ENCODE peak calls at places on chromosomes 3 and 15, in five cellular contexts. C is trophoblast cell, N is IMR-90, H is mesenchymal stem cell, K is H1. M is an unnamed sample.

GRCh38 chr15:52336530-52336929 is 40.9 kb upstream of the MYO5C start:
- DNase-seq in N (no peak), C (no peak), H (no peak), K (no peak), M (no peak)

GRCh38 chr15:72782993-72783562 is 480 bp downstream of the ADPGK start:
- DNase-seq in H (peak; percentile 88), K (no peak), N (peak; percentile 27), C (peak; percentile 44), M (no peak)

GRCh38 chr3:5190147-5190791 is 2.8 kb downstream of the EDEM1 start:
- DNase-seq in N (no peak), C (peak; percentile 50), K (no peak), H (no peak), M (no peak)

GRCh38 chr15:100873029-100873677 is 6.5 kb upstream of the ALDH1A3 start:
- DNase-seq in N (peak; percentile 87), C (peak; percentile 97), K (peak; percentile 74), H (peak; percentile 86), M (peak; percentile 76)

GRCh38 chr3:197186887-197187588 is 111.4 kb downstream of the DLG1 start:
- DNase-seq in H (peak; percentile 71), K (no peak), C (peak; percentile 81), N (peak; percentile 66), M (peak; percentile 53)

GRCh38 chr3:89955141-89955540 is 847.7 kb downstream of the EPHA3 start:
- DNase-seq in C (no peak), N (no peak), H (peak; percentile 86), K (no peak), M (no peak)

GRCh38 chr15:89857673-89858072 is 36.1 kb downstream of the AP3S2 start:
- DNase-seq in K (no peak), C (no peak), N (no peak), H (no peak), M (no peak)

GRCh38 chr15:39454189-39454986 is 126.5 kb upstream of the THBS1 start:
- DNase-seq in C (peak; percentile 20), N (peak; percentile 50), K (no peak), H (peak; percentile 45), M (no peak)

GRCh38 chr15:99087405-99087943 is 17.4 kb upstream of the SYNM start:
- DNase-seq in H (no peak), K (no peak), N (no peak), C (no peak), M (no peak)

GRCh38 chr3:134314588-134315285 is 59.5 kb downstream of the AMOTL2 start:
- DNase-seq in N (no peak), C (no peak), H (no peak), K (peak; percentile 51), M (no peak)

GRCh38 chr15:86837631-86838030 is 758.0 kb downstream of the AGBL1 start:
- DNase-seq in K (no peak), N (no peak), H (no peak), C (no peak), M (no peak)

GRCh38 chr3:179608931-179609720 is 4.5 kb downstream of the NDUFB5 start:
- DNase-seq in N (no peak), C (peak; percentile 9), H (no peak), K (no peak), M (no peak)

GRCh38 chr3:46316258-46316657 is 37.7 kb upstream of the CCR2 start:
- DNase-seq in N (no peak), C (no peak), H (no peak), K (no peak), M (no peak)

GRCh38 chr3:107994181-107994580 is 96.7 kb downstream of the CD47 start:
- DNase-seq in N (no peak), C (no peak), H (no peak), K (no peak), M (no peak)

GRCh38 chr3:25677121-25677520 is 12.4 kb upstream of the TOP2B start:
- DNase-seq in N (no peak), K (no peak), H (no peak), C (no peak), M (no peak)

DNA sequence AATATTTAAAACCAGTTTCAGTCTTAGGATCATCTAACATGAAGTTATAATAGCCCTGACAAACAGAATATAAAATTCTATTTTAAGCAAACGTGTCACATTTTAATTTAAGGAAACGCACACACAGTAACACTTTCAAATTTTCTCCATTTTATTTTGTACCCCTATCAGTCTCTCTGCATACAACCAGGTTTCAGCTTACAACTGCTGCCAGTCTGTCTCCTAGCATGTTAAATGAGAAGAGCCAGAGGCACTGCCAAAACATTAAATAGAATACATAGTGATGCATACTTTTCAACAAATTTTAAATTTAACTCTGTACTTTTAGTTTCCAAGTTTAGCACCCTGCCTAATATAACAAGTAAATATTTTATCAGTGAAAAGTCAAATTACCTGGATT is 60.8 kb downstream of the UACA start:
- DNase-seq in C (no peak), K (no peak), H (no peak), N (no peak), M (no peak)
- H3K4me3 ChIP-seq in C (no peak overlapping the region), K (no peak overlapping the region), H (peak overlapping the region; percentile 74), N (no peak overlapping the region), M (no peak overlapping the region)

GRCh38 chr3:40765884-40766283 is 241.1 kb downstream of the ZNF621 start:
- DNase-seq in N (no peak), K (no peak), C (no peak), H (no peak), M (no peak)

GRCh38 chr3:40763812-40764211 is 239.1 kb downstream of the ZNF621 start:
- DNase-seq in K (no peak), H (no peak), N (no peak), C (no peak), M (no peak)

GRCh38 chr3:40764722-40765121 is 240.0 kb downstream of the ZNF621 start:
- DNase-seq in H (no peak), C (no peak), N (no peak), K (no peak), M (no peak)

GRCh38 chr3:40768536-40768935 is 243.8 kb downstream of the ZNF621 start:
- DNase-seq in C (no peak), N (no peak), K (no peak), H (peak; percentile 83), M (no peak)

DNA sequence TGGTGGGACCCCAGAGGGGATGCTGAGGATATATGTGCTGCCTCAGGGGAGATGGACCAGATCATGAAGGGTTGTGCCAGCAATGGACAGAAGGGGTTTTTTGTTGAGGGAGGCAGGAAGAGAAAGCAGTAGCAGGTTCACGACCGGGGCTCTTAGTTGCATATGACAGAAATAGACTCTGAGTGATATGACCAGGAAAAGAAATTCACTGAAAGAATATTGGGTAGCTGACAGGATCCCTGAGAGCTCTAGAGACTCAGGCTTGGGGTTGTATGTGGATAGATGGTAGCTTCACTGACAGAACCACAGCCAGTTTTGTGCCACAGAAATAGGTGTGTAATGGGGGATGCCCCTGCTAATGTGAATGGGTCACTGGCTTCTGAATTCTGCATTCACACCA is 241.6 kb downstream of the ZNF621 start:
- DNase-seq in N (no peak), C (no peak), K (no peak), H (no peak), M (no peak)
- H3K4me1 ChIP-seq in N (no peaks in the 10 kb centered on the region), C (no peaks in the 10 kb centered on the region), K (no peaks in the 10 kb centered on the region), H (no peaks in the 10 kb centered on the region), M (no peaks in the 10 kb centered on the region)

GRCh38 chr3:126315916-126316514 is 41.2 kb downstream of the KLF15 start:
- DNase-seq in C (no peak), H (no peak), K (peak; percentile 39), N (peak; percentile 13), M (no peak)
- H3K14ac ChIP-seq in C (no peak overlapping the region), H (no peak overlapping the region), K (no peak overlapping the region), N (no peak overlapping the region), M (no peak overlapping the region)

GRCh38 chr15:57034613-57035012 is 116.2 kb downstream of the TCF12 start:
- DNase-seq in N (no peak), C (no peak), K (no peak), H (no peak), M (no peak)

GRCh38 chr15:57037548-57037947 is 119.1 kb downstream of the TCF12 start:
- DNase-seq in K (no peak), N (no peak), H (no peak), C (no peak), M (no peak)

GRCh38 chr15:57038040-57038439 is 119.6 kb downstream of the TCF12 start:
- DNase-seq in C (no peak), H (no peak), N (no peak), K (no peak), M (no peak)

GRCh38 chr15:57035664-57036063 is 117.2 kb downstream of the TCF12 start:
- DNase-seq in H (no peak), C (no peak), N (no peak), K (no peak), M (no peak)

GRCh38 chr15:57036352-57036751 is 117.9 kb downstream of the TCF12 start:
- DNase-seq in N (no peak), K (no peak), C (no peak), H (no peak), M (no peak)
- H3K4me3 ChIP-seq in N (no peak overlapping the region), K (no peak overlapping the region), C (no peak overlapping the region), H (no peak overlapping the region), M (no peak overlapping the region)

GRCh38 chr3:103653996-103654395 is 1219.2 kb downstream of the ZPLD1 start:
- DNase-seq in N (no peak), H (no peak), C (no peak), K (no peak), M (no peak)
- H3K4me1 ChIP-seq in N (no peaks in the 10 kb centered on the region), H (no peaks in the 10 kb centered on the region), C (no peaks in the 10 kb centered on the region), K (no peaks in the 10 kb centered on the region), M (no peaks in the 10 kb centered on the region)

DNA sequence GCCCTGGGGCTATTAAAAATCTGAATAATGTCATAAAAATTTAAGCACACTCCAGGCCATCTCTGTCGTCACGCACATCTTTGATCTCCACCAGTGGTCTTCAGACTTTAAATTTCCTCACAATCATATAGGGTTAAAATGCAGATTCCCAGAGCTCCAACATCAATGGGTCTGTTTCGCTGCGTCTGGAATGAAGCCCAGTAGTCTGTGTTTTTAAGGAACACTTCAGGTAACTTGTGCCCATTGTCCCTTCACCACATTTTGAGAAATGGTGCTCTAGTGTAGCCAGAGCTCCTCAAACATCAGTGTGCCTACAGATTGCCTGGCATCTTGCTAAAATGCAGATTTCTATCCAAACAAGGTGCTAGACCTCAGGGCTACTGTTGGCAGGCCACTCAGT is 9.8 kb downstream of the SEMA6D start:
- DNase-seq in C (peak; percentile 26), N (no peak), K (no peak), H (no peak), M (no peak)
- H3K14ac ChIP-seq in C (no peak overlapping the region), N (no peak overlapping the region), K (no peak overlapping the region), H (no peak overlapping the region), M (no peak overlapping the region)

GRCh38 chr3:37245003-37245402 is 70.6 kb upstream of the LRRFIP2 start:
- DNase-seq in H (no peak), K (no peak), C (no peak), N (no peak), M (no peak)
- H3K4me3 ChIP-seq in H (peak overlapping the region; percentile 90), K (no peak overlapping the region), C (no peak overlapping the region), N (peak overlapping the region; percentile 64), M (peak overlapping the region; percentile 62)

GRCh38 chr3:43291546-43291945 is 5.2 kb downstream of the SNRK start:
- DNase-seq in H (peak; percentile 8), C (no peak), K (no peak), N (no peak), M (no peak)
- H3K4me1 ChIP-seq in H (peaks cover 8% of the 10 kb centered on the region), C (peaks cover 4% of the 10 kb centered on the region), K (no peaks in the 10 kb centered on the region), N (peaks cover 17% of the 10 kb centered on the region), M (peaks cover 5% of the 10 kb centered on the region)

M was measured in neuronal stem cell.